ENCODE peak calls at places on chromosomes 6 and 20, in eight cellular contexts. W, D, Q, H, E, K, P and U are unnamed samples.

GRCh38 chr20:46618316-46619110 is 32.7 kb downstream of the SLC13A3 start:
- DNase-seq in Q (no peak), D (no peak), E (no peak), W (no peak), H (no peak), K (no peak), P (peak; percentile 58), U (peak; percentile 43)

GRCh38 chr6:106563614-106564013 is 65.7 kb downstream of the RTN4IP1 start:
- DNase-seq in D (no peak), E (no peak), H (peak; percentile 45), K (no peak), Q (no peak), P (no peak), W (peak; percentile 45), U (no peak)

GRCh38 chr20:41275181-41275793 is 42.2 kb downstream of the ZHX3 start:
- DNase-seq in W (no peak), Q (peak; percentile 13), D (peak; percentile 38), P (no peak), K (no peak), H (no peak), E (no peak), U (no peak)

GRCh38 chr6:30883476-30883742 is 910 bp upstream of the DDR1 start:
- DNase-seq in W (no peak), H (no peak), K (no peak), E (no peak), D (no peak), Q (no peak), P (no peak), U (no peak)

GRCh38 chr20:56440346-56441007 is 27.9 kb upstream of the RTF2 start:
- DNase-seq in P (no peak), H (no peak), D (no peak), K (no peak), W (no peak), Q (no peak), E (no peak), U (no peak)

GRCh38 chr6:39223535-39223934 is 5.7 kb downstream of the KCNK5 start:
- DNase-seq in D (no peak), P (no peak), E (no peak), W (no peak), K (no peak), Q (no peak), H (no peak), U (no peak)

GRCh38 chr20:37356961-37357371 is 11.0 kb downstream of the SRC start:
- DNase-seq in D (no peak), P (no peak), W (no peak), E (no peak), H (no peak), K (no peak), Q (no peak), U (no peak)

GRCh38 chr6:47090881-47091280 is 48.7 kb upstream of the ADGRF1 start:
- DNase-seq in K (no peak), H (no peak), D (no peak), P (no peak), W (no peak), E (no peak), Q (no peak), U (no peak)

GRCh38 chr6:116396451-116396850 is 25.7 kb downstream of the DSE start:
- DNase-seq in Q (no peak), E (no peak), K (no peak), D (no peak), H (no peak), W (no peak), P (no peak), U (no peak)

GRCh38 chr6:56816393-56816792 is 138.5 kb upstream of the BEND6 start:
- DNase-seq in W (no peak), K (no peak), H (no peak), D (no peak), P (no peak), Q (no peak), E (no peak), U (no peak)

GRCh38 chr20:45934046-45934586 is 367 bp upstream of the PCIF1 start:
- DNase-seq in P (peak; percentile 72), W (peak; percentile 70), E (no peak), K (peak; percentile 44), Q (no peak), H (peak; percentile 81), D (peak; percentile 50), U (peak; percentile 54)

GRCh38 chr6:37615564-37616340 is 81.9 kb downstream of the MDGA1 start:
- DNase-seq in K (no peak), Q (no peak), H (no peak), D (no peak), P (no peak), E (no peak), W (peak; percentile 46), U (no peak)

GRCh38 chr6:17032595-17033591 is 69.0 kb upstream of the STMND1 start:
- DNase-seq in K (peak; percentile 90), P (no peak), E (no peak), D (peak; percentile 70), H (no peak), Q (peak; percentile 81), W (peak; percentile 96), U (no peak)

GRCh38 chr6:50815436-50816114 is 3.1 kb upstream of the TFAP2B start:
- DNase-seq in K (no peak), H (no peak), W (peak; percentile 22), Q (no peak), P (no peak), E (no peak), D (no peak), U (no peak)
- TF ChIP-seq CTCF in K (peak; percentile 8), H (no peak), W (peak; percentile 44), Q (peak; percentile 54), P (peak; percentile 32), E (peak; percentile 22), D (no peak), U (peak; percentile 22)

GRCh38 chr6:150032598-150032997 is 7.3 kb upstream of the RAET1L start:
- DNase-seq in W (no peak), E (no peak), H (no peak), D (no peak), P (no peak), Q (no peak), K (no peak), U (no peak)
- H3K4me3 ChIP-seq in W (no peak overlapping the region), E (no peak overlapping the region), H (no peak overlapping the region), D (no peak overlapping the region), P (no peak overlapping the region), Q (no peak overlapping the region), K (no peak overlapping the region), U (no peak overlapping the region)

GRCh38 chr6:158408552-158409130 is 96.4 kb downstream of the TULP4 start:
- DNase-seq in D (no peak), W (peak; percentile 96), Q (no peak), K (peak; percentile 53), P (peak; percentile 42), H (peak; percentile 61), E (peak; percentile 23), U (no peak)

GRCh38 chr6:158410784-158411183 is 98.5 kb downstream of the TULP4 start:
- DNase-seq in P (no peak), Q (no peak), W (peak; percentile 64), E (no peak), K (no peak), D (no peak), H (no peak), U (no peak)

GRCh38 chr6:158411998-158412397 is 99.7 kb downstream of the TULP4 start:
- DNase-seq in K (no peak), W (no peak), D (no peak), E (no peak), H (no peak), Q (no peak), P (no peak), U (no peak)

GRCh38 chr6:158408013-158408412 is 95.7 kb downstream of the TULP4 start:
- DNase-seq in E (no peak), Q (no peak), W (no peak), H (no peak), D (no peak), P (no peak), K (no peak), U (no peak)

GRCh38 chr6:158409451-158409850 is 97.2 kb downstream of the TULP4 start:
- DNase-seq in D (no peak), H (no peak), Q (no peak), K (no peak), P (no peak), E (no peak), W (peak; percentile 89), U (no peak)
- H3K27ac ChIP-seq in D (peak overlapping the region; percentile 27), H (peak overlapping the region; percentile 66), Q (peak overlapping the region; percentile 11), K (no peak overlapping the region), P (no peak overlapping the region), E (no peak overlapping the region), W (no peak overlapping the region), U (no peak overlapping the region)

DNA sequence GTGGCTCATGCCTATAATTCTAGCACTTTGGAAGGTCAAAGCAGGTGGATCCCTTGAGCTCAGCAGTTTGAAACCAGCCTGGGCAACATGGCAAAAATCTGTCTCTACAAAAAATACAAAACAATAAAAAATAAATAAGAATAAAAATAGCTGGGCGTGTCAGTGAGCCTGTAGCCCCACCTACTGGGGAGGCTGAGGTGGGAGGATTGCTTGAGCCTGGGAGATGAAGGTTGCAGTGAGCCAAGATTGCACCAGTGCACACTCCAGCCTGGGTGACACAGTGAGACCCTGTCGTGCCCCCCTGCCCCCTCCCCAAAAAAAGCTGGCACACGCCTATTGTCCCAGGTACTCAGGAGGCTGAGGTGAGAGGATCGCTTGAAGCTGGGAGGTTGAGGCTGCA is 35.1 kb upstream of the SRPK1 start:
- DNase-seq in H (no peak), K (no peak), W (no peak), P (no peak), Q (no peak), E (no peak), D (no peak), U (peak; percentile 32)
- TF ChIP-seq CTCF in H (peak; percentile 32), K (no peak), W (peak; percentile 12), P (peak; percentile 45), Q (peak; percentile 7), E (no peak), D (no peak), U (peak; percentile 58)

GRCh38 chr6:27136978-27137814 is 110.3 kb upstream of the PRSS16 start:
- DNase-seq in W (no peak), P (no peak), Q (no peak), H (no peak), K (no peak), E (no peak), D (no peak), U (no peak)

GRCh38 chr6:27141013-27141412 is 106.5 kb upstream of the PRSS16 start:
- DNase-seq in H (no peak), W (no peak), Q (no peak), K (no peak), E (no peak), P (no peak), D (no peak), U (no peak)

GRCh38 chr6:27138398-27138797 is 109.1 kb upstream of the PRSS16 start:
- DNase-seq in P (no peak), K (no peak), W (no peak), H (no peak), Q (no peak), E (no peak), D (no peak), U (no peak)

GRCh38 chr6:27139753-27140522 is 107.6 kb upstream of the PRSS16 start:
- DNase-seq in D (no peak), H (no peak), K (no peak), W (peak; percentile 30), Q (no peak), E (no peak), P (no peak), U (no peak)

GRCh38 chr6:27138837-27139752 is 108.4 kb upstream of the PRSS16 start:
- DNase-seq in Q (no peak), K (peak; percentile 41), W (peak; percentile 64), P (peak; percentile 84), D (peak; percentile 55), H (peak; percentile 35), E (peak; percentile 85), U (no peak)
- H3K4me3 ChIP-seq in Q (peak overlapping the region; percentile 81), K (peak overlapping the region; percentile 62), W (peak overlapping the region; percentile 33), P (peak overlapping the region; percentile 62), D (peak overlapping the region; percentile 51), H (peak overlapping the region; percentile 68), E (peak overlapping the region; percentile 45), U (no peak overlapping the region)